ENCODE peak calls at places on chromosomes 6 and 20, in nine cellular contexts. O, I, Z, T, R, Q, Y, V and A are unnamed samples.

GRCh38 chr6:452301-453067 is 60.9 kb downstream of the IRF4 start:
- DNase-seq in O (no peak), I (peak; percentile 39), Q (no peak), T (no peak), Y (no peak), Z (no peak), V (no peak), R (no peak), A (no peak)

GRCh38 chr6:82823361-82823760 is 242.3 kb downstream of the UBE3D start:
- DNase-seq in I (no peak), Y (no peak), R (no peak), V (no peak), T (no peak), Q (no peak), O (no peak), Z (no peak), A (no peak)

GRCh38 chr20:24963672-24964517 is 14.8 kb downstream of the CST7 start:
- DNase-seq in R (no peak), Y (no peak), Q (no peak), T (no peak), I (no peak), O (peak; percentile 41), Z (no peak), V (no peak), A (no peak)

GRCh38 chr6:147624946-147625515 is 116.5 kb downstream of the SAMD5 start:
- DNase-seq in I (no peak), T (no peak), Q (no peak), Y (no peak), O (no peak), R (no peak), V (no peak), Z (no peak), A (no peak)

GRCh38 chr6:125612400-125612846 is 137.0 kb upstream of the HEY2 start:
- DNase-seq in R (no peak), I (no peak), V (no peak), Y (no peak), Z (no peak), Q (no peak), T (no peak), O (no peak), A (no peak)

GRCh38 chr20:60221593-60221992 is 263.4 kb downstream of the CDH26 start:
- DNase-seq in R (no peak), T (no peak), O (no peak), Q (no peak), Y (no peak), I (no peak), V (no peak), Z (no peak), A (no peak)

GRCh38 chr6:142855877-142856606 is 88.9 kb downstream of the HIVEP2 start:
- DNase-seq in V (no peak), I (no peak), Q (no peak), O (no peak), T (no peak), Z (no peak), R (no peak), Y (no peak), A (no peak)

GRCh38 chr20:49668181-49668877 is 45.3 kb downstream of the B4GALT5 start:
- DNase-seq in O (no peak), V (no peak), Y (no peak), T (no peak), R (peak; percentile 33), I (no peak), Q (no peak), Z (peak; percentile 52), A (no peak)

GRCh38 chr6:37260063-37260843 is 2.3 kb upstream of the TMEM217 start:
- DNase-seq in I (no peak), T (no peak), R (no peak), Z (no peak), Y (no peak), Q (no peak), O (no peak), V (no peak), A (no peak)

GRCh38 chr6:537114-537513 is 119.8 kb downstream of the HUS1B start:
- DNase-seq in Y (no peak), I (no peak), O (no peak), Q (no peak), T (no peak), R (no peak), Z (no peak), V (no peak), A (no peak)

GRCh38 chr6:136501081-136501480 is 49.1 kb downstream of the MAP7 start:
- DNase-seq in V (no peak), Q (no peak), Y (no peak), R (no peak), T (no peak), Z (no peak), I (no peak), O (no peak), A (no peak)

GRCh38 chr6:136070815-136071214 is 179.3 kb downstream of the MTFR2 start:
- DNase-seq in R (no peak), Y (no peak), Q (no peak), O (no peak), Z (no peak), V (no peak), T (no peak), I (no peak), A (no peak)

GRCh38 chr6:137851669-137852068 is 15.4 kb upstream of the TNFAIP3 start:
- DNase-seq in I (no peak), Q (no peak), Z (no peak), R (no peak), O (no peak), Y (no peak), T (no peak), V (no peak), A (no peak)

GRCh38 chr20:24936526-24937407 is 12.3 kb upstream of the CST7 start:
- DNase-seq in Q (no peak), T (no peak), Y (no peak), V (no peak), R (no peak), I (no peak), O (peak; percentile 28), Z (peak; percentile 30), A (no peak)

GRCh38 chr6:100134703-100135102 is 140.7 kb upstream of the MCHR2 start:
- DNase-seq in O (no peak), Z (no peak), I (no peak), V (no peak), Q (no peak), Y (no peak), T (no peak), R (no peak), A (peak; percentile 48)

GRCh38 chr6:78533426-78533825 is 333.9 kb upstream of the IRAK1BP1 start:
- DNase-seq in I (no peak), Q (no peak), O (no peak), V (no peak), Y (no peak), T (no peak), Z (no peak), R (no peak), A (no peak)

GRCh38 chr6:120675886-120676285 is 658.4 kb downstream of the TBC1D32 start:
- DNase-seq in O (no peak), Z (no peak), R (no peak), Q (no peak), I (no peak), V (no peak), Y (no peak), T (no peak), A (no peak)

GRCh38 chr6:47403801-47404200 is 73.8 kb upstream of the CD2AP start:
- DNase-seq in O (no peak), I (no peak), T (no peak), V (no peak), Q (no peak), R (no peak), Y (no peak), Z (no peak), A (no peak)

GRCh38 chr20:50400705-50401045 is 109.5 kb upstream of the PTPN1 start:
- DNase-seq in Z (no peak), R (no peak), Q (no peak), O (no peak), I (no peak), V (no peak), T (no peak), Y (no peak), A (no peak)

GRCh38 chr6:136226027-136226673 is 24.0 kb downstream of the MTFR2 start:
- DNase-seq in V (peak; percentile 65), Y (no peak), T (peak; percentile 65), R (peak; percentile 58), Q (peak; percentile 21), I (no peak), Z (no peak), O (no peak), A (peak; percentile 46)

GRCh38 chr20:60138263-60139127 is 180.3 kb downstream of the CDH26 start:
- DNase-seq in Q (no peak), I (no peak), R (no peak), Z (peak; percentile 61), Y (no peak), V (no peak), T (peak; percentile 43), O (no peak), A (no peak)

GRCh38 chr6:3456794-3457709 is at the start of gene SLC22A23:
- DNase-seq in R (peak; percentile 75), O (no peak), T (peak; percentile 88), Q (peak; percentile 71), I (peak; percentile 99), Y (no peak), Z (peak; percentile 93), V (peak; percentile 65), A (no peak)

GRCh38 chr6:116476021-116476678 is 15.0 kb downstream of the CALHM6 start:
- DNase-seq in Q (no peak), T (no peak), V (no peak), Z (no peak), I (no peak), R (no peak), Y (peak; percentile 63), O (no peak), A (no peak)

GRCh38 chr6:161068296-161068695 is 76.7 kb downstream of the MAP3K4 start:
- DNase-seq in Y (no peak), R (no peak), T (no peak), I (no peak), O (no peak), Z (no peak), Q (no peak), V (no peak), A (no peak)

GRCh38 chr6:11552390-11552789 is 14.8 kb downstream of the TMEM170B start:
- DNase-seq in I (no peak), T (no peak), Y (no peak), V (no peak), Z (no peak), R (no peak), O (no peak), Q (no peak), A (no peak)